ENCODE peak calls at places on chromosomes 3 and 15, in four cellular contexts. One of them, this sample, is unnamed.

GRCh38 chr3:34947849-34948248 is 691.5 kb upstream of the ARPP21 start:
- DNase-seq in NCI-H2081: no peak
- DNase-seq in SIG-M5: no peak
- DNase-seq in HS-5: peak
- DNase-seq in this sample: peak

GRCh38 chr15:98480858-98481257 is 167.5 kb upstream of the IGF1R start:
- DNase-seq in SIG-M5: no peak
- DNase-seq in HS-5: no peak
- DNase-seq in NCI-H2081: no peak
- DNase-seq in this sample: no peak

GRCh38 chr3:106794442-106794841 is 582.8 kb upstream of the CCDC54 start:
- DNase-seq in NCI-H2081: no peak
- DNase-seq in HS-5: no peak
- DNase-seq in SIG-M5: no peak
- DNase-seq in this sample: no peak

GRCh38 chr3:48560648-48561018 is 2.9 kb downstream of the UCN2 start:
- DNase-seq in NCI-H2081: no peak
- DNase-seq in HS-5: no peak
- DNase-seq in SIG-M5: no peak
- DNase-seq in this sample: no peak

GRCh38 chr3:159045279-159045678 is 243.4 kb downstream of the MFSD1 start:
- DNase-seq in SIG-M5: no peak
- DNase-seq in NCI-H2081: peak
- DNase-seq in HS-5: no peak
- DNase-seq in this sample: no peak

GRCh38 chr3:137588871-137589270 is 175.2 kb upstream of the SOX14 start:
- DNase-seq in SIG-M5: no peak
- DNase-seq in NCI-H2081: no peak
- DNase-seq in HS-5: no peak
- DNase-seq in this sample: no peak

GRCh38 chr3:120172070-120172469 is 77.8 kb upstream of the GSK3B start:
- DNase-seq in SIG-M5: no peak
- DNase-seq in HS-5: no peak
- DNase-seq in NCI-H2081: no peak
- DNase-seq in this sample: no peak

GRCh38 chr3:182182531-182182968 is 470.8 kb downstream of the SOX2 start:
- DNase-seq in SIG-M5: no peak
- DNase-seq in HS-5: peak
- DNase-seq in NCI-H2081: peak
- DNase-seq in this sample: peak

GRCh38 chr15:76335851-76336253 is 721 bp upstream of the ISL2 start:
- DNase-seq in HS-5: no peak
- DNase-seq in NCI-H2081: no peak
- DNase-seq in SIG-M5: no peak
- DNase-seq in this sample: no peak

GRCh38 chr15:75210867-75211266 is 9.2 kb downstream of the C15orf39 start:
- DNase-seq in HS-5: no peak
- DNase-seq in SIG-M5: no peak
- DNase-seq in NCI-H2081: no peak
- DNase-seq in this sample: no peak

GRCh38 chr3:150106752-150107428 is 136.2 kb upstream of the PFN2 start:
- DNase-seq in NCI-H2081: peak
- DNase-seq in SIG-M5: no peak
- DNase-seq in HS-5: peak
- DNase-seq in this sample: no peak

GRCh38 chr15:51322622-51323296 is 15.6 kb downstream of the CYP19A1 start:
- DNase-seq in HS-5: no peak
- DNase-seq in NCI-H2081: no peak
- DNase-seq in SIG-M5: no peak
- DNase-seq in this sample: no peak

GRCh38 chr15:66670698-66671580 is 31.1 kb upstream of the SMAD6 start:
- DNase-seq in SIG-M5: no peak
- DNase-seq in NCI-H2081: peak
- DNase-seq in HS-5: no peak
- DNase-seq in this sample: no peak

GRCh38 chr15:85381850-85382751 is 1.7 kb downstream of the AKAP13 start:
- DNase-seq in NCI-H2081: no peak
- DNase-seq in SIG-M5: no peak
- DNase-seq in HS-5: no peak
- DNase-seq in this sample: no peak

GRCh38 chr15:98737721-98738120 is 89.4 kb downstream of the IGF1R start:
- DNase-seq in SIG-M5: no peak
- DNase-seq in HS-5: no peak
- DNase-seq in NCI-H2081: no peak
- DNase-seq in this sample: no peak

GRCh38 chr3:158770254-158771017 is 31.4 kb upstream of the MFSD1 start:
- DNase-seq in HS-5: no peak
- DNase-seq in SIG-M5: no peak
- DNase-seq in NCI-H2081: no peak
- DNase-seq in this sample: no peak

GRCh38 chr3:46194868-46195553 is 13.1 kb downstream of the CCR1 start:
- DNase-seq in SIG-M5: no peak
- DNase-seq in NCI-H2081: no peak
- DNase-seq in HS-5: no peak
- DNase-seq in this sample: no peak

GRCh38 chr3:72973031-72973723 is 23.4 kb upstream of the PPP4R2 start:
- DNase-seq in HS-5: no peak
- DNase-seq in SIG-M5: no peak
- DNase-seq in NCI-H2081: no peak
- DNase-seq in this sample: peak

GRCh38 chr15:65870889-65871533 is 1.7 kb downstream of the RAB11A start:
- DNase-seq in NCI-H2081: peak
- DNase-seq in HS-5: no peak
- DNase-seq in SIG-M5: peak
- DNase-seq in this sample: no peak

GRCh38 chr3:65831733-65832425 is 206.8 kb downstream of the MAGI1 start:
- DNase-seq in HS-5: peak
- DNase-seq in SIG-M5: no peak
- DNase-seq in NCI-H2081: peak
- DNase-seq in this sample: peak

GRCh38 chr15:89167267-89168176 is 53.9 kb downstream of the RLBP1 start:
- DNase-seq in NCI-H2081: no peak
- DNase-seq in SIG-M5: no peak
- DNase-seq in HS-5: peak
- DNase-seq in this sample: peak

GRCh38 chr15:64813075-64813474 is 12.4 kb downstream of the PIF1 start:
- DNase-seq in HS-5: no peak
- DNase-seq in NCI-H2081: no peak
- DNase-seq in SIG-M5: no peak
- DNase-seq in this sample: no peak

GRCh38 chr3:123448503-123449091 is at the start of gene ADCY5:
- DNase-seq in HS-5: no peak
- DNase-seq in SIG-M5: no peak
- DNase-seq in NCI-H2081: peak
- DNase-seq in this sample: no peak

GRCh38 chr3:71968491-71968890 is 183.5 kb upstream of the PROK2 start:
- DNase-seq in SIG-M5: no peak
- DNase-seq in NCI-H2081: no peak
- DNase-seq in HS-5: no peak
- DNase-seq in this sample: no peak

GRCh38 chr15:37075777-37076176 is 24.6 kb downstream of the MEIS2 start:
- DNase-seq in HS-5: no peak
- DNase-seq in NCI-H2081: no peak
- DNase-seq in SIG-M5: no peak
- DNase-seq in this sample: no peak

GRCh38 chr3:162729686-162730085 is 1233.1 kb downstream of the OTOL1 start:
- DNase-seq in NCI-H2081: no peak
- DNase-seq in HS-5: peak
- DNase-seq in SIG-M5: no peak
- DNase-seq in this sample: no peak

GRCh38 chr15:79973445-79974180 is 2.6 kb upstream of the BCL2A1 start:
- DNase-seq in NCI-H2081: no peak
- DNase-seq in HS-5: no peak
- DNase-seq in SIG-M5: no peak
- DNase-seq in this sample: no peak

GRCh38 chr3:4723921-4724698 is 231.0 kb downstream of the ITPR1 start:
- DNase-seq in SIG-M5: no peak
- DNase-seq in HS-5: no peak
- DNase-seq in NCI-H2081: no peak
- DNase-seq in this sample: no peak

GRCh38 chr3:9400626-9401025 is 3.2 kb downstream of the SETD5 start:
- DNase-seq in HS-5: no peak
- DNase-seq in NCI-H2081: peak
- DNase-seq in SIG-M5: no peak
- DNase-seq in this sample: no peak

GRCh38 chr3:70308760-70309159 is 3.7 kb downstream of the MDFIC2 start:
- DNase-seq in HS-5: no peak
- DNase-seq in SIG-M5: no peak
- DNase-seq in NCI-H2081: no peak
- DNase-seq in this sample: peak

GRCh38 chr3:127424766-127425504 is 137.1 kb upstream of the PRR20G start:
- DNase-seq in NCI-H2081: no peak
- DNase-seq in HS-5: no peak
- DNase-seq in SIG-M5: no peak
- DNase-seq in this sample: no peak

GRCh38 chr3:52029053-52029452 is 27.3 kb downstream of the DUSP7 start:
- DNase-seq in HS-5: no peak
- DNase-seq in SIG-M5: no peak
- DNase-seq in NCI-H2081: no peak
- DNase-seq in this sample: no peak